ENCODE peak calls at places on chromosomes 13 and 19, in six cellular contexts. One of them, this sample, is unnamed.

GRCh38 chr13:36912983-36913382 is 7.1 kb downstream of the SMAD9 start:
- DNase-seq in astrocyte: no peak
- DNase-seq in CD8-positive, alpha-beta memory T cell: no peak
- DNase-seq in tibial artery: no peak
- DNase-seq in pancreas: no peak
- DNase-seq in stomach: no peak
- DNase-seq in this sample: no peak

GRCh38 chr19:38143847-38144246 is 80.2 kb downstream of the DPF1 start:
- DNase-seq in astrocyte: no peak
- DNase-seq in CD8-positive, alpha-beta memory T cell: no peak
- DNase-seq in tibial artery: no peak
- DNase-seq in pancreas: no peak
- DNase-seq in stomach: no peak
- DNase-seq in this sample: no peak

GRCh38 chr19:45883586-45883880 is 2.4 kb downstream of the IRF2BP1 start:
- DNase-seq in astrocyte: no peak
- DNase-seq in CD8-positive, alpha-beta memory T cell: no peak
- DNase-seq in tibial artery: no peak
- DNase-seq in pancreas: no peak
- DNase-seq in stomach: no peak
- DNase-seq in this sample: no peak

GRCh38 chr13:67740871-67741475 is 510.8 kb upstream of the PCDH9 start:
- DNase-seq in astrocyte: peak; percentile 51
- DNase-seq in CD8-positive, alpha-beta memory T cell: no peak
- DNase-seq in tibial artery: no peak
- DNase-seq in pancreas: no peak
- DNase-seq in stomach: no peak
- DNase-seq in this sample: no peak

GRCh38 chr13:33322474-33322827 is 36.9 kb upstream of the STARD13 start:
- DNase-seq in astrocyte: no peak
- DNase-seq in CD8-positive, alpha-beta memory T cell: no peak
- DNase-seq in tibial artery: peak; percentile 36
- DNase-seq in pancreas: no peak
- DNase-seq in stomach: no peak
- DNase-seq in this sample: no peak

GRCh38 chr13:112510002-112510780 is 77.8 kb downstream of the TUBGCP3 start:
- DNase-seq in astrocyte: peak; percentile 58
- DNase-seq in CD8-positive, alpha-beta memory T cell: no peak
- DNase-seq in tibial artery: no peak
- DNase-seq in pancreas: no peak
- DNase-seq in stomach: no peak
- DNase-seq in this sample: no peak

GRCh38 chr13:51906581-51906980 is 44.8 kb downstream of the CCDC70 start:
- DNase-seq in astrocyte: no peak
- DNase-seq in CD8-positive, alpha-beta memory T cell: no peak
- DNase-seq in tibial artery: no peak
- DNase-seq in pancreas: no peak
- DNase-seq in stomach: peak; percentile 74
- DNase-seq in this sample: no peak

GRCh38 chr19:2167896-2168618 is 4.3 kb downstream of the DOT1L start:
- DNase-seq in astrocyte: peak; percentile 41
- DNase-seq in CD8-positive, alpha-beta memory T cell: no peak
- DNase-seq in tibial artery: peak; percentile 83
- DNase-seq in pancreas: no peak
- DNase-seq in stomach: peak; percentile 40
- DNase-seq in this sample: no peak

GRCh38 chr19:55402509-55402908 is 5.1 kb downstream of the UBE2S start:
- DNase-seq in astrocyte: no peak
- DNase-seq in CD8-positive, alpha-beta memory T cell: no peak
- DNase-seq in tibial artery: no peak
- DNase-seq in pancreas: no peak
- DNase-seq in stomach: no peak
- DNase-seq in this sample: no peak

GRCh38 chr13:97212540-97213146 is 9.5 kb upstream of the MBNL2 start:
- DNase-seq in astrocyte: no peak
- DNase-seq in CD8-positive, alpha-beta memory T cell: no peak
- DNase-seq in tibial artery: no peak
- DNase-seq in pancreas: no peak
- DNase-seq in stomach: peak; percentile 42
- DNase-seq in this sample: no peak

DNA sequence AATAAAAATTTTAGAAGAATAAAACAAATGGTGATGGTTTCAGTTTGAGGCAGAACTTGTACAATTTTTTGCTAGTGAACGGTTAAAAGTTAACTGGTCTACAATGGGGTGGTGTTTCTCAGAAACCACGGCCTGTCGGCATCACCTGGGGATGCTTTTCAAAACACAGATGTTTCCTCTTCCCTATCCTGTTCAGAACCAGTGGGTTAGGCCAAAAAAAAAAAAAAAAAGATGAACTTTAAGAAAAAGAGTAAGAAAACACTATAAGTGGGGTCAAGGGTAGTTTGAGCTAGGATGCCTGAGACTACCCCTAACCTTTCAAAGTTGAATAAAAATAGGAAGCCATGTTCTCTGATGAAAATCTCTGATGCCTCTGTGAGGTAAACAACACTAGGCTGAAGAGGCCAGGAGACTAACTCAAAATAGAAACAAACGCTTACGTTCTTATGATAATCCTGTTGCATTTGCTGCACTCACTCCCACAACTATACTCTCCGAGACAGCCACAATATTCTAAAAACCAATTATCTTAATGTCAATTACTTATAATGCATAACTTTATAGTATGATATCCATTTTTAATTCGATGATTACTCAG is 3.3 kb downstream of the MTIF3 start:
- DNase-seq in astrocyte: no peak
- DNase-seq in CD8-positive, alpha-beta memory T cell: no peak
- DNase-seq in tibial artery: no peak
- DNase-seq in pancreas: no peak
- DNase-seq in stomach: no peak
- DNase-seq in this sample: no peak
- H3K27ac ChIP-seq in astrocyte: no peak overlapping the region
- H3K27ac ChIP-seq in CD8-positive, alpha-beta memory T cell: no peak overlapping the region
- H3K27ac ChIP-seq in tibial artery: no peak overlapping the region
- H3K27ac ChIP-seq in pancreas: no peak overlapping the region
- H3K27ac ChIP-seq in stomach: no peak overlapping the region
- H3K27ac ChIP-seq in this sample: no peak overlapping the region

GRCh38 chr19:13054605-13055212 is 47.9 kb downstream of the LYL1 start:
- DNase-seq in astrocyte: no peak
- DNase-seq in CD8-positive, alpha-beta memory T cell: no peak
- DNase-seq in tibial artery: no peak
- DNase-seq in pancreas: no peak
- DNase-seq in stomach: no peak
- DNase-seq in this sample: no peak

GRCh38 chr19:13056052-13056660 is 46.5 kb downstream of the LYL1 start:
- DNase-seq in astrocyte: peak; percentile 81
- DNase-seq in CD8-positive, alpha-beta memory T cell: no peak
- DNase-seq in tibial artery: peak; percentile 75
- DNase-seq in pancreas: no peak
- DNase-seq in stomach: peak; percentile 52
- DNase-seq in this sample: peak; percentile 69

GRCh38 chr19:13053761-13054604 is 48.7 kb downstream of the LYL1 start:
- DNase-seq in astrocyte: peak; percentile 97
- DNase-seq in CD8-positive, alpha-beta memory T cell: no peak
- DNase-seq in tibial artery: peak; percentile 78
- DNase-seq in pancreas: peak; percentile 81
- DNase-seq in stomach: peak; percentile 89
- DNase-seq in this sample: peak; percentile 50

GRCh38 chr19:13057147-13057572 is 45.5 kb downstream of the LYL1 start:
- DNase-seq in astrocyte: no peak
- DNase-seq in CD8-positive, alpha-beta memory T cell: no peak
- DNase-seq in tibial artery: no peak
- DNase-seq in pancreas: no peak
- DNase-seq in stomach: peak; percentile 46
- DNase-seq in this sample: no peak

GRCh38 chr19:13055213-13056051 is 47.2 kb downstream of the LYL1 start:
- DNase-seq in astrocyte: peak; percentile 92
- DNase-seq in CD8-positive, alpha-beta memory T cell: no peak
- DNase-seq in tibial artery: peak; percentile 86
- DNase-seq in pancreas: no peak
- DNase-seq in stomach: peak; percentile 52
- DNase-seq in this sample: no peak
- H3K27me3 ChIP-seq in astrocyte: no peaks in the 10 kb centered on the region
- H3K27me3 ChIP-seq in CD8-positive, alpha-beta memory T cell: no peaks in the 10 kb centered on the region
- H3K27me3 ChIP-seq in tibial artery: no peaks in the 10 kb centered on the region
- H3K27me3 ChIP-seq in pancreas: no peaks in the 10 kb centered on the region
- H3K27me3 ChIP-seq in stomach: no peaks in the 10 kb centered on the region
- H3K27me3 ChIP-seq in this sample: no peaks in the 10 kb centered on the region

GRCh38 chr19:18700501-18701249 is 17.2 kb downstream of the CRTC1 start:
- DNase-seq in astrocyte: peak; percentile 36
- DNase-seq in CD8-positive, alpha-beta memory T cell: peak; percentile 69
- DNase-seq in tibial artery: peak; percentile 79
- DNase-seq in pancreas: peak; percentile 88
- DNase-seq in stomach: peak; percentile 93
- DNase-seq in this sample: peak; percentile 40
- H3K27ac ChIP-seq in astrocyte: no peak overlapping the region
- H3K27ac ChIP-seq in CD8-positive, alpha-beta memory T cell: peak overlapping the region; percentile 51
- H3K27ac ChIP-seq in tibial artery: peak overlapping the region; percentile 71
- H3K27ac ChIP-seq in pancreas: peak overlapping the region; percentile 44
- H3K27ac ChIP-seq in stomach: peak overlapping the region; percentile 69
- H3K27ac ChIP-seq in this sample: no peak overlapping the region

GRCh38 chr19:47854459-47854858 is 4.6 kb upstream of the TPRX2 start:
- DNase-seq in astrocyte: no peak
- DNase-seq in CD8-positive, alpha-beta memory T cell: no peak
- DNase-seq in tibial artery: no peak
- DNase-seq in pancreas: no peak
- DNase-seq in stomach: no peak
- DNase-seq in this sample: no peak

GRCh38 chr19:47853003-47853402 is 6.0 kb upstream of the TPRX2 start:
- DNase-seq in astrocyte: no peak
- DNase-seq in CD8-positive, alpha-beta memory T cell: no peak
- DNase-seq in tibial artery: no peak
- DNase-seq in pancreas: no peak
- DNase-seq in stomach: no peak
- DNase-seq in this sample: no peak

GRCh38 chr19:47848425-47848824 is 10.6 kb upstream of the TPRX2 start:
- DNase-seq in astrocyte: no peak
- DNase-seq in CD8-positive, alpha-beta memory T cell: no peak
- DNase-seq in tibial artery: no peak
- DNase-seq in pancreas: no peak
- DNase-seq in stomach: no peak
- DNase-seq in this sample: no peak

DNA sequence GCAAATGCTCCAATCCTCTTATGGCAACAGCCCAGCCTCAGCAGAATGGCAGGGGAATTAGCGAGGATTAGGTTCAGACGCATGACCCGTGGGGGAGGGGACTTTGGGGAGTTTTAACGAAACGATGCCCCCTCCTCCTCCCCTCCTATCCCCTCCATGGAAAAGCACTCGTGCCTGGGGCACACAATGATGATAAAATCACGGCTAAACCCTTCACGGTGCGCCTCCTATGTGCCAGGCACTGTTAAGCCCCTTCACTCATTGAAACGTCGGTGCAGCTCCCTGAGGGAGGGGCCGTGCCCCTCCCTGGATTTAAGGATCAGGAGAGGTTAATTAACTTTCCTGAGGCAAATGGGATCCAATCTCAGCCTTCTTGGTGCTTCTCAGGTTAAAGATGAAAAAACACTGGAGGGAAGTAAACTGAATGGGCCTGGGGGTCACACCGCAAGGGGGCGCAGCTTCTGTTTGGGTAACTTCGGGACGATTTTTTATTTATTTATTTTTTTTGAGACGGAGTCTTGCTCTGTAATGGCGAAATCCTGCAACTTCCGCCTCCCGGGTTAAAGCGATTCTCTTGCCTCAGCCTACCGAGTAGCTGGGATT is 10.1 kb upstream of the TPRX2 start:
- DNase-seq in astrocyte: no peak
- DNase-seq in CD8-positive, alpha-beta memory T cell: no peak
- DNase-seq in tibial artery: no peak
- DNase-seq in pancreas: no peak
- DNase-seq in stomach: no peak
- DNase-seq in this sample: no peak
- H3K27me3 ChIP-seq in astrocyte: peaks cover 14% of the 10 kb centered on the region
- H3K27me3 ChIP-seq in CD8-positive, alpha-beta memory T cell: peaks cover 13% of the 10 kb centered on the region
- H3K27me3 ChIP-seq in tibial artery: no peaks in the 10 kb centered on the region
- H3K27me3 ChIP-seq in pancreas: peaks cover 7% of the 10 kb centered on the region
- H3K27me3 ChIP-seq in stomach: peaks cover 88% of the 10 kb centered on the region
- H3K27me3 ChIP-seq in this sample: peaks cover 19% of the 10 kb centered on the region

DNA sequence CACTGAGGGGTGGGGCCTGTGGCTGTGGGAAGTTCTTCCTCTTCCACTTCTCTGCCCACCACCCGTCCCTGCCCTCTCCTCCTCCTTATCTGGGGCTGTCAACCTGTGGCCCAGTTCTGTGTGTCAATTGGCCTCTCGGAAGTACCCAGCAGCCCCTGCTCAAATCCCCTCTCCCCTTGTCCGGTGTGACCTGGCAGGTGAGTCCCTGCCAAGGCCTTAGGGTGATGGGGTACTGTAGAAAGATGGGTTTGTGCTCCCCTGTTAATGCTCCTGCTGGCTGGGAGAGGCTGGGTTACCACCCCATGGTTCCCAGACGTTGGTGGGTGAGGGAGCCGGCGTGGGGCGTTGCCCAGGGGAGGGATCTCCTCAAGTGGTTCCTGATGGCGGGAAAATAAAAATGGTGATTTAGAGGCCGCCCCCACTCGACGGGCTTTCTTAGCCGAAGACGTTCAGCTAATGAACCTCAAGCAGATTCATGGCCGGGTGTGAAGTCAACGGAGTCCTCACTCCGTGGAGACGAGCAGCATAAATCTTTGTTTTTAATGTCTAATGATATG is 141.2 kb downstream of the URI1 start:
- DNase-seq in astrocyte: no peak
- DNase-seq in CD8-positive, alpha-beta memory T cell: no peak
- DNase-seq in tibial artery: no peak
- DNase-seq in pancreas: peak; percentile 35
- DNase-seq in stomach: no peak
- DNase-seq in this sample: no peak
- H3K27ac ChIP-seq in astrocyte: no peak overlapping the region
- H3K27ac ChIP-seq in CD8-positive, alpha-beta memory T cell: no peak overlapping the region
- H3K27ac ChIP-seq in tibial artery: no peak overlapping the region
- H3K27ac ChIP-seq in pancreas: no peak overlapping the region
- H3K27ac ChIP-seq in stomach: no peak overlapping the region
- H3K27ac ChIP-seq in this sample: no peak overlapping the region

GRCh38 chr19:40565910-40566495 is 10.7 kb upstream of the SHKBP1 start:
- DNase-seq in astrocyte: no peak
- DNase-seq in CD8-positive, alpha-beta memory T cell: no peak
- DNase-seq in tibial artery: no peak
- DNase-seq in pancreas: no peak
- DNase-seq in stomach: no peak
- DNase-seq in this sample: no peak

GRCh38 chr19:40570313-40571004 is 6.2 kb upstream of the SHKBP1 start:
- DNase-seq in astrocyte: peak; percentile 98
- DNase-seq in CD8-positive, alpha-beta memory T cell: peak; percentile 95
- DNase-seq in tibial artery: peak; percentile 99
- DNase-seq in pancreas: peak; percentile 99
- DNase-seq in stomach: peak; percentile 99
- DNase-seq in this sample: peak; percentile 98

GRCh38 chr19:40565355-40565754 is 11.3 kb upstream of the SHKBP1 start:
- DNase-seq in astrocyte: no peak
- DNase-seq in CD8-positive, alpha-beta memory T cell: no peak
- DNase-seq in tibial artery: no peak
- DNase-seq in pancreas: no peak
- DNase-seq in stomach: no peak
- DNase-seq in this sample: no peak

GRCh38 chr19:40567750-40568494 is 8.8 kb upstream of the SHKBP1 start:
- DNase-seq in astrocyte: no peak
- DNase-seq in CD8-positive, alpha-beta memory T cell: no peak
- DNase-seq in tibial artery: no peak
- DNase-seq in pancreas: no peak
- DNase-seq in stomach: no peak
- DNase-seq in this sample: no peak

GRCh38 chr19:40567040-40567749 is 9.5 kb upstream of the SHKBP1 start:
- DNase-seq in astrocyte: no peak
- DNase-seq in CD8-positive, alpha-beta memory T cell: no peak
- DNase-seq in tibial artery: no peak
- DNase-seq in pancreas: no peak
- DNase-seq in stomach: no peak
- DNase-seq in this sample: no peak
- H3K27me3 ChIP-seq in astrocyte: peaks cover 23% of the 10 kb centered on the region
- H3K27me3 ChIP-seq in CD8-positive, alpha-beta memory T cell: peaks cover 16% of the 10 kb centered on the region
- H3K27me3 ChIP-seq in tibial artery: no peaks in the 10 kb centered on the region
- H3K27me3 ChIP-seq in pancreas: peaks cover 9% of the 10 kb centered on the region
- H3K27me3 ChIP-seq in stomach: peaks cover 59% of the 10 kb centered on the region
- H3K27me3 ChIP-seq in this sample: peaks cover 49% of the 10 kb centered on the region